ENCODE peak calls at places on chromosome 16, in eight cellular contexts. B is heart left ventricle, J is A549, Y is coronary artery, F is H9, N is HFFc6, H is transverse colon, A is neural progenitor cell. V is an unnamed sample.

GRCh38 chr16:81661082-81661481 is 118.0 kb upstream of the PLCG2 start:
- DNase-seq in B (no peak), J (no peak), Y (no peak), F (no peak), N (no peak), H (no peak), A (no peak), V (no peak)

GRCh38 chr16:27529962-27530361 is 19.8 kb downstream of the GTF3C1 start:
- DNase-seq in B (no peak), J (no peak), Y (no peak), F (no peak), N (peak; percentile 76), H (no peak), A (no peak), V (no peak)

GRCh38 chr16:4025428-4025827 is 90.8 kb downstream of the ADCY9 start:
- DNase-seq in B (peak; percentile 45), J (no peak), Y (no peak), F (no peak), N (no peak), H (no peak), A (no peak), V (no peak)

GRCh38 chr16:61900482-61900881 is 135.8 kb downstream of the CDH8 start:
- DNase-seq in B (no peak), J (no peak), Y (no peak), F (no peak), N (no peak), H (no peak), A (no peak), V (no peak)

GRCh38 chr16:88570691-88571092 is 489 bp downstream of the ZC3H18 start:
- DNase-seq in B (no peak), J (no peak), Y (no peak), F (no peak), N (no peak), H (peak; percentile 32), A (peak; percentile 41), V (no peak)

GRCh38 chr16:85616608-85617311 is 3.6 kb downstream of the GSE1 start:
- DNase-seq in B (peak; percentile 63), J (no peak), Y (no peak), F (no peak), N (no peak), H (peak; percentile 63), A (no peak), V (no peak)

GRCh38 chr16:30747331-30747730 is 894 bp upstream of the PHKG2 start:
- DNase-seq in B (no peak), J (no peak), Y (no peak), F (no peak), N (peak; percentile 52), H (no peak), A (no peak), V (no peak)

GRCh38 chr16:48441863-48442279 is 56.7 kb upstream of the SIAH1 start:
- DNase-seq in B (no peak), J (peak; percentile 59), Y (no peak), F (no peak), N (no peak), H (no peak), A (no peak), V (no peak)

GRCh38 chr16:55370762-55371482 is 46.9 kb downstream of the IRX6 start:
- DNase-seq in B (peak; percentile 85), J (peak; percentile 9), Y (peak; percentile 84), F (peak; percentile 78), N (no peak), H (peak; percentile 15), A (peak; percentile 93), V (peak; percentile 68)

GRCh38 chr16:28317040-28317880 is 24.9 kb downstream of the SBK1 start:
- DNase-seq in B (peak; percentile 51), J (peak; percentile 57), Y (no peak), F (peak; percentile 76), N (peak; percentile 28), H (peak; percentile 56), A (peak; percentile 76), V (peak; percentile 66)

GRCh38 chr16:19923396-19923795 is 38.7 kb upstream of the GPRC5B start:
- DNase-seq in B (no peak), J (no peak), Y (no peak), F (peak; percentile 12), N (no peak), H (peak; percentile 23), A (no peak), V (no peak)

GRCh38 chr16:26019885-26020284 is 328.1 kb downstream of the HS3ST4 start:
- DNase-seq in B (no peak), J (no peak), Y (no peak), F (no peak), N (no peak), H (no peak), A (no peak), V (no peak)

GRCh38 chr16:67917140-67917851 is 14.4 kb downstream of the CTRL start:
- DNase-seq in B (peak; percentile 77), J (no peak), Y (no peak), F (no peak), N (no peak), H (no peak), A (no peak), V (no peak)

GRCh38 chr16:17396762-17397498 is 73.8 kb downstream of the XYLT1 start:
- DNase-seq in B (no peak), J (no peak), Y (no peak), F (no peak), N (peak; percentile 45), H (peak; percentile 67), A (no peak), V (no peak)

GRCh38 chr16:58509256-58510096 is 5.8 kb upstream of the SETD6 start:
- DNase-seq in B (no peak), J (no peak), Y (no peak), F (no peak), N (no peak), H (no peak), A (no peak), V (peak; percentile 39)

GRCh38 chr16:17827313-17827712 is 356.6 kb upstream of the XYLT1 start:
- DNase-seq in B (no peak), J (no peak), Y (no peak), F (no peak), N (peak; percentile 34), H (no peak), A (no peak), V (no peak)

GRCh38 chr16:30417447-30418349 is 10.3 kb downstream of the ZNF771 start:
- DNase-seq in B (peak; percentile 87), J (peak; percentile 80), Y (no peak), F (peak; percentile 91), N (peak; percentile 71), H (peak; percentile 90), A (peak; percentile 99), V (peak; percentile 89)

DNA sequence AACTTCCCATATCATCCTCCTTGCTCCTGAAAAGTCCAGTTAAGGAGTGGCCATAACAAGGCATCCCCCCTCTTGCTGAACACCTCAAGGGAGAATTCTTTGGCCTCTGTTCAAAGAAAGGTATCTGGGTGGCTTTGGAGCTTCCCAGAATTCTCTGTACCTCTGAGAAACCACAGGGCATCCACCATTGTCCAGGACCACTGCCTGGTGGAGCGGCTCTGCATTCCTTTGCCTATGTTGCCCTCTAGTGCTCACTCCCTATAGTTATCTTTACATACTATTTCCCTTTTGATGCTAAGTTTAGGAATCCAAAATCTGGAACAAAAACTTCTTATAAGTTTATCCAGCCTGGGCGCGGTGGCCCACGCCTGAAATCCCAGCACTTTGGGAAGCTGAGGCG is 30.3 kb downstream of the CHD9NB start:
- DNase-seq in B (no peak), J (peak; percentile 69), Y (no peak), F (peak; percentile 70), N (peak; percentile 50), H (peak; percentile 33), A (peak; percentile 84), V (peak; percentile 73)
- TF ChIP-seq CTCF in B (peak; percentile 36), J (peak; percentile 75), Y (peak; percentile 18), F (peak; percentile 82), N (peak; percentile 84), H (peak; percentile 48), A (peak; percentile 86), V (peak; percentile 76)

GRCh38 chr16:66758086-66758485 is 6.7 kb upstream of the DYNC1LI2 start:
- DNase-seq in B (no peak), J (no peak), Y (no peak), F (no peak), N (no peak), H (no peak), A (no peak), V (no peak)
- TF ChIP-seq CTCF in B (no peak), J (no peak), Y (no peak), F (peak; percentile 50), N (peak; percentile 17), H (no peak), A (peak; percentile 9), V (peak; percentile 23)

GRCh38 chr16:56401482-56401881 is 23.9 kb downstream of the AMFR start:
- DNase-seq in B (no peak), J (peak; percentile 48), Y (no peak), F (peak; percentile 44), N (no peak), H (no peak), A (peak; percentile 22), V (peak; percentile 56)
- TF ChIP-seq CTCF in B (no peak), J (no peak), Y (no peak), F (peak; percentile 60), N (peak; percentile 59), H (no peak), A (peak; percentile 34), V (peak; percentile 39)

GRCh38 chr16:1327619-1327947 is 5.9 kb upstream of the BAIAP3 start:
- DNase-seq in B (no peak), J (no peak), Y (no peak), F (no peak), N (no peak), H (no peak), A (no peak), V (no peak)

GRCh38 chr16:1330931-1331711 is 2.3 kb upstream of the BAIAP3 start:
- DNase-seq in B (no peak), J (no peak), Y (no peak), F (no peak), N (no peak), H (no peak), A (no peak), V (no peak)

GRCh38 chr16:1332618-1333148 is 762 bp upstream of the BAIAP3 start:
- DNase-seq in B (no peak), J (no peak), Y (no peak), F (no peak), N (no peak), H (no peak), A (no peak), V (no peak)

GRCh38 chr16:1331712-1332617 is 1.5 kb upstream of the BAIAP3 start:
- DNase-seq in B (peak; percentile 67), J (peak; percentile 94), Y (no peak), F (peak; percentile 96), N (peak; percentile 50), H (peak; percentile 88), A (peak; percentile 85), V (peak; percentile 68)

DNA sequence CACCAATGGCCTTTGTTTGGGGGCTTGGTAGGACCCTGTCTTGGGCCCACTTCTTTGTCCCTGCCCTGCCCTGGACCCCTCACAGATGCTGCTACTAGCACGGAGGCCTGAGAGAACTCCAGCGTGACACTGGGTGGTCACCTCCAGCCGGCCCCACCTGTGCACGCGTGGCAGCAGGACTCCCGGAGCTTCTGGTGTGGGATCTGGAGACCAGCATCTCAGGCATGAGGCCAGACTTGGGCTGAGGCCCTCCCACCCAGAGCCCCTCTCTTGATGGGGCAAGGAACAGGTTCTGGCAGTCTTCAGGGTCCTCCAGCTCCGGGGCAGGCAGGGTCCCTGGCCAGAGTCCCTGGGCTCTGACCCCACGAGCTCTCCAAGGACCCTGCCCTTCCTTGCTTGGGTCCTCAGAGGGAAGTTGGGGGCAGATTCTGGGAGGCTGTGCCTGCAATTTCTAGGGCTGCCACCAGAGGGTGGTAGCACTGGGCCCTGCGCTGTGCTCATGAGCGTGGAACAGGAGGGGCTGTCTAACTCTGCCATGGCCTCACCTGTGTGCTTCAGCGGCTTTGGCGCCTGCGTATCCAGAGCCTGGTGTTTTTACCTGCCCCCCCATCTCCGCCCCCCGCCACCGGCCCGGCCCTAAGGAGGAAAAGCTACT is 3.1 kb upstream of the BAIAP3 start:
- DNase-seq in B (no peak), J (no peak), Y (no peak), F (peak; percentile 79), N (no peak), H (no peak), A (no peak), V (no peak)
- TF ChIP-seq CTCF in B (peak; percentile 25), J (peak; percentile 30), Y (no peak), F (peak; percentile 93), N (peak; percentile 79), H (peak; percentile 28), A (peak; percentile 57), V (peak; percentile 57)

V was measured in Caco-2.